ENCODE peak calls at places on chromosomes 11 and 22, in ten cellular contexts. O, I, Y, A, G, B, W, Q, N and K are unnamed samples. For H3K9me3, the result is how much of the 10 kb centered on the place peaks cover.

GRCh38 chr22:45423524-45423923 is 10.0 kb downstream of the RIBC2 start:
- DNase-seq in O (no peak), I (no peak), Y (no peak), A (no peak), G (no peak), B (no peak), W (no peak), Q (no peak), N (no peak), K (peak)

GRCh38 chr11:132866783-132867545 is 665.3 kb downstream of the OPCML start:
- DNase-seq in O (no peak), I (no peak), Y (no peak), A (no peak), G (no peak), B (no peak), W (no peak), Q (no peak), N (peak), K (no peak)

GRCh38 chr11:6725386-6725896 is 42.3 kb upstream of the MRPL17 start:
- DNase-seq in O (no peak), I (no peak), Y (no peak), A (no peak), G (no peak), B (no peak), W (no peak), Q (no peak), N (no peak), K (no peak)

GRCh38 chr11:123061403-123062157 is at the start of gene HSPA8:
- DNase-seq in O (peak), I (peak), Y (peak), A (peak), G (peak), B (peak), W (peak), Q (peak), N (peak), K (peak)

GRCh38 chr11:83063073-83063754 is 8.5 kb downstream of the RAB30 start:
- DNase-seq in O (no peak), I (no peak), Y (no peak), A (no peak), G (no peak), B (no peak), W (no peak), Q (no peak), N (peak), K (no peak)

GRCh38 chr11:78248903-78249302 is 60.2 kb downstream of the USP35 start:
- DNase-seq in O (no peak), I (no peak), Y (no peak), A (no peak), G (no peak), B (no peak), W (no peak), Q (no peak), N (no peak), K (no peak)

GRCh38 chr11:7583248-7583647 is 69.4 kb downstream of the PPFIBP2 start:
- DNase-seq in O (no peak), I (no peak), Y (no peak), A (no peak), G (no peak), B (no peak), W (no peak), Q (no peak), N (no peak), K (no peak)

GRCh38 chr11:32420937-32421532 is 14.3 kb downstream of the WT1 start:
- DNase-seq in O (no peak), I (no peak), Y (no peak), A (no peak), G (no peak), B (no peak), W (no peak), Q (peak), N (no peak), K (no peak)

GRCh38 chr11:32438883-32439487 is 3.6 kb upstream of the WT1 start:
- DNase-seq in O (no peak), I (no peak), Y (peak), A (peak), G (no peak), B (no peak), W (peak), Q (no peak), N (no peak), K (no peak)

GRCh38 chr11:19715373-19715772 is 2.7 kb downstream of the NAV2 start:
- DNase-seq in O (peak), I (no peak), Y (no peak), A (no peak), G (no peak), B (no peak), W (no peak), Q (no peak), N (peak), K (no peak)

GRCh38 chr22:42885446-42885845 is 28.4 kb upstream of the ARFGAP3 start:
- DNase-seq in O (no peak), I (no peak), Y (no peak), A (no peak), G (no peak), B (no peak), W (no peak), Q (no peak), N (no peak), K (no peak)

GRCh38 chr11:46845440-46845739 is 690 bp downstream of the CKAP5 start:
- DNase-seq in O (peak), I (no peak), Y (no peak), A (no peak), G (no peak), B (no peak), W (no peak), Q (no peak), N (no peak), K (no peak)

GRCh38 chr11:130846606-130847005 is 69.7 kb downstream of the SNX19 start:
- DNase-seq in O (no peak), I (no peak), Y (peak), A (no peak), G (no peak), B (no peak), W (no peak), Q (no peak), N (peak), K (no peak)

GRCh38 chr11:11148104-11148509 is 204.9 kb downstream of the CSNK2A3 start:
- DNase-seq in O (peak), I (no peak), Y (peak), A (peak), G (peak), B (peak), W (no peak), Q (peak), N (peak), K (peak)

GRCh38 chr22:17347724-17348123 is 21.5 kb upstream of the CECR2 start:
- DNase-seq in O (no peak), I (no peak), Y (no peak), A (no peak), G (no peak), B (no peak), W (no peak), Q (no peak), N (no peak), K (no peak)

GRCh38 chr22:19879248-19879575 is 24.5 kb upstream of the GNB1L start:
- DNase-seq in O (no peak), I (no peak), Y (no peak), A (no peak), G (no peak), B (no peak), W (peak), Q (no peak), N (no peak), K (peak)

GRCh38 chr11:63592975-63593395 is 21.2 kb downstream of the PLAAT3 start:
- DNase-seq in O (peak), I (no peak), Y (no peak), A (no peak), G (no peak), B (no peak), W (no peak), Q (peak), N (peak), K (no peak)
- TF ChIP-seq CTCF in O (peak), I (peak), Y (peak), A (no peak), G (peak), B (peak), W (no peak), Q (peak), N (peak), K (peak)

GRCh38 chr22:49668402-49668801 is 159.3 kb downstream of the BRD1 start:
- DNase-seq in O (no peak), I (no peak), Y (no peak), A (no peak), G (no peak), B (no peak), W (no peak), Q (no peak), N (no peak), K (peak)

GRCh38 chr22:49664371-49664881 is 163.2 kb downstream of the BRD1 start:
- DNase-seq in O (no peak), I (no peak), Y (no peak), A (no peak), G (no peak), B (no peak), W (no peak), Q (no peak), N (no peak), K (peak)

GRCh38 chr22:49664891-49665290 is 162.8 kb downstream of the BRD1 start:
- DNase-seq in O (no peak), I (no peak), Y (no peak), A (no peak), G (no peak), B (no peak), W (no peak), Q (no peak), N (no peak), K (peak)

GRCh38 chr22:49666146-49666809 is 161.4 kb downstream of the BRD1 start:
- DNase-seq in O (no peak), I (no peak), Y (no peak), A (no peak), G (no peak), B (no peak), W (no peak), Q (no peak), N (no peak), K (peak)

DNA sequence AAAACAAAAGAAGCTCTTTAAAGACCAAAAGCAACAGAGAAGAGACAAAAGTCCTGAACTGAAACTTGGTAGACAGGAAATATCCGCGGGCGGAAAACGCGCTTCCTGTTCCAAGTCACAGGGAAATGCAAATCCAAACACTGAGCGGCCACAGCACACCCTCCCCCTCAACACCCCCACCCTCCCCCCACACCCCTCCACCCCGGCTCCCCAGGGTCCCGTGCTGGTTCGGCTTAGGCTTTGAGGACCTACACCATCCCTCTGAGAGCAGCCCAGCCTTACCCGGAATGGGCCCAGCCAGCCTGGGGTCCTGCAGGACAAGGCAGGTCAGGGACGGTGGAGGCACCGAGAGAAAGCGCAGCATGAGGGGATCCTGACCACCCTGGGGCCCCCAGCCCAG is 160.4 kb downstream of the BRD1 start:
- DNase-seq in O (no peak), I (no peak), Y (no peak), A (no peak), G (no peak), B (no peak), W (peak), Q (no peak), N (no peak), K (peak)
- H3K27ac ChIP-seq in O (no peak), I (no peak), Y (no peak), A (no peak), G (no peak), B (peak), W (peak), Q (no peak), N (no peak), K (peak)

DNA sequence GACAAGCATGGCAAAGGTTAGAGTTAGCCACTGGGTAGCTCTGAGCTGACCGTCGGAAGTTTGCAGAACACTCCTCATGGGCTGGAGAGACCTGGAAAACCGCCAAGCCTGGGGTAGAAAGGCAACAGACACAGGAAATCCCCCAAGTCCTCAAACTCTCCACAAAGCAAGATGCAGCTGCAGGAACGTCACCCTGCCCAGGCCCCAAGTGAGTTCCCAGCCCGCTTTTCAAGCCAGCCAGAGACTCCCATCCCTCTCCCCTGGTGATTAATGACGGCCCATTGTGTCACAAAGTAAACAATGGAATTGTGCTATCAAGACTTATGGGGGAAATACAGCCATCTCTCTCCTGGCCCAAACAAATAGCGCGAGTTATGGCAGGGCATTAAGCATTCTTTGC is 633.0 kb downstream of the TBC1D22A start:
- DNase-seq in O (peak), I (no peak), Y (no peak), A (no peak), G (no peak), B (no peak), W (peak), Q (no peak), N (peak), K (peak)
- H3K9me3 ChIP-seq in O (under half), I (under half), Y (under half), A (under half), G (under half), B (under half), W (under half), Q (under half), N (under half), K (under half)

GRCh38 chr11:73290536-73290935 is 17.5 kb upstream of the ARHGEF17 start:
- DNase-seq in O (no peak), I (no peak), Y (no peak), A (no peak), G (no peak), B (no peak), W (peak), Q (no peak), N (no peak), K (no peak)
- TF ChIP-seq CTCF in O (no peak), I (no peak), Y (no peak), A (no peak), G (no peak), B (no peak), W (no peak), Q (no peak), N (no peak), K (no peak)

GRCh38 chr22:23282516-23282915 is 102.2 kb downstream of the BCR start:
- DNase-seq in O (no peak), I (no peak), Y (no peak), A (no peak), G (no peak), B (no peak), W (no peak), Q (no peak), N (no peak), K (no peak)

GRCh38 chr22:23280356-23281052 is 100.2 kb downstream of the BCR start:
- DNase-seq in O (no peak), I (no peak), Y (no peak), A (no peak), G (no peak), B (no peak), W (no peak), Q (peak), N (no peak), K (no peak)

GRCh38 chr22:23281053-23281405 is 100.7 kb downstream of the BCR start:
- DNase-seq in O (no peak), I (no peak), Y (no peak), A (no peak), G (no peak), B (no peak), W (no peak), Q (peak), N (no peak), K (no peak)

GRCh38 chr22:23282089-23282501 is 101.8 kb downstream of the BCR start:
- DNase-seq in O (peak), I (peak), Y (no peak), A (peak), G (peak), B (peak), W (no peak), Q (no peak), N (peak), K (peak)

DNA sequence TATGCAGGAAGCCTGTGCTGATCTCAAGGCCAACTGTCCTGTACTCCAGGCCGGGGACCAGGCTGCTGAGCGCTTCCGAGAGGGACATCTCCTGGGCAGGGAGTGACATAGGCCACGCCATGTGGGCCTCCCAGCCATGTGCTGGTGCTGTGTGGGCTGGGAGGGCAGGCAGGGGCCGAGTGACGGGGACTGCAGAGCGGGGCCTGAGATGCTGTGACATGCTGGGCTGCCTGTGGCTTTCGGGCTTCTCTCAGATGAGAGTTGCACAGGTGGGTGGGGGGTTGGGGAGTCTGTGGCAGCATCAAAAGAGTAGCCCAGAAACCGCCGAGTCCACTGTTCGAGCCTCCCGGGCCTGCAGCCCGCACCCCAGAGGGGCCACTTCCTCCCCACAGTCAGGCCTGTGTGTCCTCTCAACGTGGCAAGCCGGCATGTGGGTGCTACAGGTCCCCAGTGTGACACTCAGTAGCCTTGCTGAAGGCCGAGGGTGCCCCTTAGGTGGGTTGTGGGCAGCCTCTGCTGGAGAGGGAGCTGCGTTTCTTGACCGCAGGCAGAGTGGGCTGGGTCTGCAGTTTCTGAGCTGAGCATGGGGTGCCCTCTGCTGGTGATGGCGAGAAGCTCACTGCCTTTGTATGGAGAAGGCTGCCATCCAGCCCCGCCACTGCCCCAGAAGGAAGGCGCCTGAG is 101.2 kb downstream of the BCR start:
- DNase-seq in O (peak), I (peak), Y (peak), A (peak), G (peak), B (peak), W (peak), Q (peak), N (peak), K (peak)
- H3K27ac ChIP-seq in O (no peak), I (peak), Y (no peak), A (no peak), G (peak), B (no peak), W (peak), Q (no peak), N (no peak), K (peak)

GRCh38 chr11:59401262-59401552 is 25.0 kb downstream of the OR5A2 start:
- DNase-seq in O (no peak), I (no peak), Y (no peak), A (no peak), G (no peak), B (no peak), W (no peak), Q (no peak), N (no peak), K (no peak)
- H3K9me3 ChIP-seq in O (under half), I (under half), Y (under half), A (under half), G (under half), B (under half), W (under half), Q (under half), N (under half), K (under half)

GRCh38 chr11:450809-451451 is 851 bp downstream of the PTDSS2 start:
- DNase-seq in O (peak), I (peak), Y (peak), A (peak), G (peak), B (peak), W (peak), Q (peak), N (peak), K (peak)
- TF ChIP-seq CTCF in O (no peak), I (no peak), Y (no peak), A (no peak), G (no peak), B (no peak), W (no peak), Q (peak), N (peak), K (peak)

DNA sequence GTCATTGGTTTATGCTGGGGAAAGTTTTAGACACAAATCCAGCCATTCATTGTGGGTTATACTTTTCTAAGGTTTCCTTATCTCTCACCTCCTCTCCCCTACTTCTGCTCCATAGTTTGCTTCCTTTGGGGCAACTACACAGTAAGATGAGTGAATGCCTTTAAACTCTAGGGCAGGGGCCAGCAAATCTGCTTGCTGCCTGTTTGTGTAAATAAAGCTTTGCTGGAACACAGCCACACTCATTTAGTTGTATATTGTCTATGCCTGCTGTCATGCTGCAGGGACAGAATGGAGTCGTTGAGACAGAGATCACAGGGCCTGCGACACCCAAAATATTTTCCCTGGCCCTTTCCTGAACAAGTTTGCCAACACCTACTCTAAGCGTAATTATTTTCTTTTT is 58.7 kb downstream of the TECTA start:
- DNase-seq in O (no peak), I (no peak), Y (no peak), A (no peak), G (no peak), B (no peak), W (no peak), Q (no peak), N (no peak), K (no peak)
- H3K27ac ChIP-seq in O (no peak), I (no peak), Y (no peak), A (no peak), G (no peak), B (no peak), W (no peak), Q (no peak), N (no peak), K (no peak)

GRCh38 chr11:101158119-101158518 is 28.5 kb upstream of the PGR start:
- DNase-seq in O (no peak), I (no peak), Y (no peak), A (no peak), G (no peak), B (no peak), W (no peak), Q (no peak), N (no peak), K (no peak)
- H3K9me3 ChIP-seq in O (under half), I (under half), Y (under half), A (under half), G (under half), B (under half), W (under half), Q (under half), N (under half), K (under half)